ENCODE peak calls at places on chromosomes 13 and 19, in eight cellular contexts. One of them, this sample, is unnamed.

GRCh38 chr13:50714886-50715285 is 128.6 kb downstream of the DLEU7 start:
- DNase-seq in WTC11: no peak
- DNase-seq in AG04450: no peak
- DNase-seq in tibial nerve: no peak
- DNase-seq in upper lobe of left lung: peak; percentile 18
- DNase-seq in GM13976: no peak
- DNase-seq in foreskin keratinocyte: no peak
- DNase-seq in heart left ventricle: no peak
- DNase-seq in this sample: no peak

GRCh38 chr19:41305923-41306322 is 4.0 kb upstream of the CCDC97 start:
- DNase-seq in heart left ventricle: no peak
- DNase-seq in AG04450: no peak
- DNase-seq in foreskin keratinocyte: no peak
- DNase-seq in tibial nerve: no peak
- DNase-seq in upper lobe of left lung: no peak
- DNase-seq in GM13976: no peak
- DNase-seq in WTC11: no peak
- DNase-seq in this sample: no peak

GRCh38 chr19:2385053-2385721 is 25.1 kb downstream of the TMPRSS9 start:
- DNase-seq in tibial nerve: no peak
- DNase-seq in WTC11: peak; percentile 84
- DNase-seq in GM13976: no peak
- DNase-seq in foreskin keratinocyte: peak; percentile 93
- DNase-seq in AG04450: peak; percentile 27
- DNase-seq in heart left ventricle: no peak
- DNase-seq in upper lobe of left lung: peak; percentile 61
- DNase-seq in this sample: no peak

GRCh38 chr13:87674143-87674772 is 3.1 kb downstream of the SLITRK5 start:
- DNase-seq in upper lobe of left lung: no peak
- DNase-seq in heart left ventricle: no peak
- DNase-seq in WTC11: no peak
- DNase-seq in AG04450: no peak
- DNase-seq in GM13976: peak; percentile 6
- DNase-seq in foreskin keratinocyte: peak; percentile 38
- DNase-seq in tibial nerve: no peak
- DNase-seq in this sample: no peak

GRCh38 chr13:26255717-26256277 is 1.9 kb downstream of the CDK8 start:
- DNase-seq in AG04450: no peak
- DNase-seq in tibial nerve: no peak
- DNase-seq in foreskin keratinocyte: no peak
- DNase-seq in WTC11: no peak
- DNase-seq in GM13976: no peak
- DNase-seq in upper lobe of left lung: no peak
- DNase-seq in heart left ventricle: no peak
- DNase-seq in this sample: no peak

GRCh38 chr19:18903146-18904056 is 7.4 kb upstream of the CERS1 start:
- DNase-seq in heart left ventricle: no peak
- DNase-seq in GM13976: no peak
- DNase-seq in WTC11: no peak
- DNase-seq in foreskin keratinocyte: no peak
- DNase-seq in AG04450: no peak
- DNase-seq in tibial nerve: no peak
- DNase-seq in upper lobe of left lung: peak; percentile 65
- DNase-seq in this sample: no peak

GRCh38 chr13:20901668-20902437 is 693 bp downstream of the XPO4 start:
- DNase-seq in AG04450: no peak
- DNase-seq in heart left ventricle: peak; percentile 48
- DNase-seq in tibial nerve: no peak
- DNase-seq in WTC11: peak; percentile 28
- DNase-seq in GM13976: peak; percentile 37
- DNase-seq in foreskin keratinocyte: peak; percentile 34
- DNase-seq in upper lobe of left lung: peak; percentile 69
- DNase-seq in this sample: peak; percentile 30

GRCh38 chr13:65990684-65991083 is 1239.5 kb downstream of the PCDH9 start:
- DNase-seq in tibial nerve: no peak
- DNase-seq in WTC11: no peak
- DNase-seq in upper lobe of left lung: no peak
- DNase-seq in foreskin keratinocyte: peak; percentile 33
- DNase-seq in GM13976: no peak
- DNase-seq in heart left ventricle: no peak
- DNase-seq in AG04450: no peak
- DNase-seq in this sample: no peak

GRCh38 chr13:48496271-48496670 is 36.6 kb downstream of the RCBTB2 start:
- DNase-seq in GM13976: no peak
- DNase-seq in heart left ventricle: no peak
- DNase-seq in AG04450: no peak
- DNase-seq in tibial nerve: no peak
- DNase-seq in foreskin keratinocyte: no peak
- DNase-seq in WTC11: no peak
- DNase-seq in upper lobe of left lung: no peak
- DNase-seq in this sample: no peak

GRCh38 chr19:677201-677600 is 1.0 kb downstream of the FSTL3 start:
- DNase-seq in heart left ventricle: peak; percentile 91
- DNase-seq in AG04450: peak; percentile 18
- DNase-seq in tibial nerve: peak; percentile 67
- DNase-seq in upper lobe of left lung: peak; percentile 92
- DNase-seq in WTC11: no peak
- DNase-seq in foreskin keratinocyte: peak; percentile 80
- DNase-seq in GM13976: no peak
- DNase-seq in this sample: no peak

GRCh38 chr13:97125051-97125809 is 96.9 kb upstream of the MBNL2 start:
- DNase-seq in WTC11: peak; percentile 15
- DNase-seq in tibial nerve: peak; percentile 66
- DNase-seq in GM13976: no peak
- DNase-seq in AG04450: no peak
- DNase-seq in heart left ventricle: no peak
- DNase-seq in foreskin keratinocyte: peak; percentile 88
- DNase-seq in upper lobe of left lung: no peak
- DNase-seq in this sample: no peak

GRCh38 chr13:34469212-34469983 is 472.7 kb upstream of the NBEA start:
- DNase-seq in foreskin keratinocyte: peak; percentile 72
- DNase-seq in upper lobe of left lung: no peak
- DNase-seq in WTC11: no peak
- DNase-seq in tibial nerve: no peak
- DNase-seq in heart left ventricle: no peak
- DNase-seq in AG04450: no peak
- DNase-seq in GM13976: no peak
- DNase-seq in this sample: no peak

GRCh38 chr13:113939129-113939904 is 34.6 kb downstream of the C13orf46 start:
- DNase-seq in heart left ventricle: no peak
- DNase-seq in WTC11: no peak
- DNase-seq in upper lobe of left lung: no peak
- DNase-seq in GM13976: no peak
- DNase-seq in AG04450: no peak
- DNase-seq in tibial nerve: no peak
- DNase-seq in foreskin keratinocyte: no peak
- DNase-seq in this sample: no peak

GRCh38 chr13:101845501-101846012 is 393.1 kb downstream of the ITGBL1 start:
- DNase-seq in GM13976: no peak
- DNase-seq in tibial nerve: no peak
- DNase-seq in foreskin keratinocyte: no peak
- DNase-seq in AG04450: no peak
- DNase-seq in heart left ventricle: no peak
- DNase-seq in WTC11: no peak
- DNase-seq in upper lobe of left lung: no peak
- DNase-seq in this sample: no peak

DNA sequence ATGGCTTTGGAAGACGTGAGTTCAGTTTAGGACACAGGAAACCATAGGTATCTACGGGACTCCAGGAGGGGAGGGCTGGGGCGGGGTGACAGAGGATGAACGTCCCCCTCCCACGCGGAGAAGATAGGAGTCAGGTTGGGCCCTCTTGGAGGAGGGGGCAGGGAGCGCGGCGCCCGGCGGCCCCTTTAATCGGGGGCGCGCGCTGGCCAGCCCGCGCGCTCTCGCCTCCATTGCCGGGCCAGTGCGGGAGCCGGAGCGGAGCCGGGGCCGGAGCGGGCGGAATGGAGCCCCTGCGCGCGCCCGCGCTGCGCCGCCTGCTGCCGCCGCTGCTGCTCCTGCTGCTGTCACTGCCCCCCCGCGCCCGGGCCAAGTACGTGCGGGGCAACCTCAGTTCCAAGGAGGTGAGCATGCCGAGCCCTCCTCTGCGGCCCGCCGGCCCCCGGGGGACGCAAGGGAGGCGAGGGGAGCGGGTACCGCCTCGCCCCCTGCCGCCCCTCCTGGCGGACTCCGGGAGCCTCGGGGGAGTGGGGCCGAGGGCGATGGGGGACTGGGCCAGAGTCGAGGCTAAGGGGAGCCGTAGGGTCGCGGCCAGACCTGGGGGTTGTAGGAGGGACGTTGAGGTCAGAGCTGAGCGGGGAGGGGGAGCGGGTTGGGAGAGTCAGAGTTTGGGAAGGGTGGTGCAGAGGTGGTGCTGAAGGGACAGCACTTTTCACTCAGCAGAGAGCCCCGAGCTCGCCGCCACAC is at the start of gene TMEM145:
- DNase-seq in tibial nerve: no peak
- DNase-seq in AG04450: no peak
- DNase-seq in GM13976: peak; percentile 78
- DNase-seq in upper lobe of left lung: peak; percentile 90
- DNase-seq in foreskin keratinocyte: peak; percentile 20
- DNase-seq in WTC11: peak; percentile 74
- DNase-seq in heart left ventricle: no peak
- DNase-seq in this sample: no peak
- TF ChIP-seq CTCF in tibial nerve: no peak
- TF ChIP-seq CTCF in AG04450: peak; percentile 2
- TF ChIP-seq CTCF in GM13976: peak; percentile 12
- TF ChIP-seq CTCF in upper lobe of left lung: no peak
- TF ChIP-seq CTCF in foreskin keratinocyte: peak; percentile 34
- TF ChIP-seq CTCF in WTC11: no peak
- TF ChIP-seq CTCF in heart left ventricle: no peak
- TF ChIP-seq CTCF in this sample: no peak

GRCh38 chr19:4909897-4910593 is 744 bp downstream of the UHRF1 start:
- DNase-seq in WTC11: peak; percentile 92
- DNase-seq in foreskin keratinocyte: peak; percentile 71
- DNase-seq in tibial nerve: peak; percentile 89
- DNase-seq in upper lobe of left lung: peak; percentile 99
- DNase-seq in GM13976: peak; percentile 98
- DNase-seq in AG04450: peak; percentile 42
- DNase-seq in heart left ventricle: peak; percentile 93
- DNase-seq in this sample: peak; percentile 94
- TF ChIP-seq CTCF in WTC11: no peak
- TF ChIP-seq CTCF in foreskin keratinocyte: no peak
- TF ChIP-seq CTCF in tibial nerve: no peak
- TF ChIP-seq CTCF in upper lobe of left lung: no peak
- TF ChIP-seq CTCF in GM13976: no peak
- TF ChIP-seq CTCF in AG04450: no peak
- TF ChIP-seq CTCF in heart left ventricle: no peak
- TF ChIP-seq CTCF in this sample: no peak

DNA sequence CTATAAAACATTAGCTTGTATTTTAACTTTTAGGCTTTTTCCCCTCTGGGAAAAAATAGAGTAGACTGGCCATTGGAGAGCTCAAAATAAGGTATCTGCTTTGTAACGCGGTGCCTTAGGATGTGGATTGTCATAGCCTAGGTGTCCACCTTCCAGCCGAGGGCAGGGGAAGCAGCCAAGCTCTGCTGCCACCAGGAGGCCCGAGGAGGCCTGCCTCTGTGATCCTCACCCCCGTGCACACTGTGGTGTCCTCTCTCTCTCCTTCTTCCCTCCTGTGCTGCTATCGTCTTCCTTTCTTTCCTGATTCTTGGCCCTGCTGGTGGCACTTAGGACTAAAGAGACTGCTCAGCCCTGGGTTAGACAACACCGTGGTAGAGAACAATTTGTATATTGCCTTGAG is 11.3 kb downstream of the HNRNPM start:
- DNase-seq in GM13976: no peak
- DNase-seq in foreskin keratinocyte: no peak
- DNase-seq in heart left ventricle: no peak
- DNase-seq in WTC11: peak; percentile 46
- DNase-seq in AG04450: no peak
- DNase-seq in upper lobe of left lung: no peak
- DNase-seq in tibial nerve: no peak
- DNase-seq in this sample: no peak
- TF ChIP-seq CTCF in GM13976: no peak
- TF ChIP-seq CTCF in foreskin keratinocyte: peak; percentile 40
- TF ChIP-seq CTCF in heart left ventricle: no peak
- TF ChIP-seq CTCF in WTC11: no peak
- TF ChIP-seq CTCF in AG04450: no peak
- TF ChIP-seq CTCF in upper lobe of left lung: no peak
- TF ChIP-seq CTCF in tibial nerve: no peak
- TF ChIP-seq CTCF in this sample: no peak

GRCh38 chr13:91078093-91078679 is 269.3 kb upstream of the MIR17HG start:
- DNase-seq in tibial nerve: no peak
- DNase-seq in AG04450: no peak
- DNase-seq in upper lobe of left lung: no peak
- DNase-seq in foreskin keratinocyte: peak; percentile 18
- DNase-seq in heart left ventricle: no peak
- DNase-seq in GM13976: peak; percentile 24
- DNase-seq in WTC11: no peak
- DNase-seq in this sample: no peak
- TF ChIP-seq CTCF in tibial nerve: peak; percentile 11
- TF ChIP-seq CTCF in AG04450: peak; percentile 30
- TF ChIP-seq CTCF in upper lobe of left lung: no peak
- TF ChIP-seq CTCF in foreskin keratinocyte: peak; percentile 38
- TF ChIP-seq CTCF in heart left ventricle: no peak
- TF ChIP-seq CTCF in GM13976: no peak
- TF ChIP-seq CTCF in WTC11: peak; percentile 21
- TF ChIP-seq CTCF in this sample: no peak

This sample was measured in activated B cell treated with CpG ODN at 0.5 μM for 24 hours.